ENCODE peak calls at places on chromosome 16, in seven cellular contexts. One of them, this sample, is unnamed.

GRCh38 chr16:12020007-12020406 is 43.5 kb downstream of the SNX29 start:
- DNase-seq in colonic mucosa: no peak
- DNase-seq in AG10803: no peak
- DNase-seq in ovary: no peak
- DNase-seq in AG09319: no peak
- DNase-seq in A549: no peak
- DNase-seq in Peyer's patch: peak; percentile 64
- DNase-seq in this sample: no peak

GRCh38 chr16:81836279-81837054 is 57.4 kb downstream of the PLCG2 start:
- DNase-seq in colonic mucosa: no peak
- DNase-seq in AG10803: no peak
- DNase-seq in ovary: no peak
- DNase-seq in AG09319: no peak
- DNase-seq in A549: no peak
- DNase-seq in Peyer's patch: peak; percentile 68
- DNase-seq in this sample: no peak

GRCh38 chr16:50153648-50154368 is 702 bp downstream of the TENT4B start:
- DNase-seq in colonic mucosa: peak; percentile 42
- DNase-seq in AG10803: peak; percentile 25
- DNase-seq in ovary: peak; percentile 54
- DNase-seq in AG09319: no peak
- DNase-seq in A549: peak; percentile 34
- DNase-seq in Peyer's patch: peak; percentile 64
- DNase-seq in this sample: peak; percentile 53

GRCh38 chr16:704552-705380 is 835 bp downstream of the FBXL16 start:
- DNase-seq in colonic mucosa: no peak
- DNase-seq in AG10803: no peak
- DNase-seq in ovary: no peak
- DNase-seq in AG09319: no peak
- DNase-seq in A549: no peak
- DNase-seq in Peyer's patch: no peak
- DNase-seq in this sample: no peak

GRCh38 chr16:53546988-53547391 is 44.0 kb upstream of the AKTIP start:
- DNase-seq in colonic mucosa: no peak
- DNase-seq in AG10803: no peak
- DNase-seq in ovary: no peak
- DNase-seq in AG09319: no peak
- DNase-seq in A549: peak; percentile 28
- DNase-seq in Peyer's patch: no peak
- DNase-seq in this sample: no peak

GRCh38 chr16:15498427-15499175 is 64.2 kb downstream of the BMERB1 start:
- DNase-seq in colonic mucosa: no peak
- DNase-seq in AG10803: peak; percentile 58
- DNase-seq in ovary: no peak
- DNase-seq in AG09319: peak; percentile 67
- DNase-seq in A549: no peak
- DNase-seq in Peyer's patch: no peak
- DNase-seq in this sample: no peak

GRCh38 chr16:56221995-56222394 is 30.7 kb downstream of the GNAO1 start:
- DNase-seq in colonic mucosa: no peak
- DNase-seq in AG10803: no peak
- DNase-seq in ovary: no peak
- DNase-seq in AG09319: no peak
- DNase-seq in A549: no peak
- DNase-seq in Peyer's patch: no peak
- DNase-seq in this sample: no peak

GRCh38 chr16:84199861-84200260 is 8.9 kb downstream of the ADAD2 start:
- DNase-seq in colonic mucosa: no peak
- DNase-seq in AG10803: peak; percentile 56
- DNase-seq in ovary: no peak
- DNase-seq in AG09319: no peak
- DNase-seq in A549: no peak
- DNase-seq in Peyer's patch: no peak
- DNase-seq in this sample: no peak

GRCh38 chr16:9885457-9885856 is 296.8 kb downstream of the GRIN2A start:
- DNase-seq in colonic mucosa: no peak
- DNase-seq in AG10803: no peak
- DNase-seq in ovary: peak; percentile 43
- DNase-seq in AG09319: no peak
- DNase-seq in A549: no peak
- DNase-seq in Peyer's patch: no peak
- DNase-seq in this sample: no peak

GRCh38 chr16:35749253-35750141 is 2290.1 kb downstream of the TP53TG3F start:
- DNase-seq in colonic mucosa: no peak
- DNase-seq in AG10803: no peak
- DNase-seq in ovary: no peak
- DNase-seq in AG09319: no peak
- DNase-seq in A549: no peak
- DNase-seq in Peyer's patch: no peak
- DNase-seq in this sample: no peak

GRCh38 chr16:59907671-59908070 is 1173.6 kb upstream of the GOT2 start:
- DNase-seq in colonic mucosa: no peak
- DNase-seq in AG10803: no peak
- DNase-seq in ovary: no peak
- DNase-seq in AG09319: no peak
- DNase-seq in A549: no peak
- DNase-seq in Peyer's patch: no peak
- DNase-seq in this sample: no peak

GRCh38 chr16:89023621-89024511 is 46.9 kb upstream of the CBFA2T3 start:
- DNase-seq in colonic mucosa: no peak
- DNase-seq in AG10803: no peak
- DNase-seq in ovary: no peak
- DNase-seq in AG09319: no peak
- DNase-seq in A549: no peak
- DNase-seq in Peyer's patch: no peak
- DNase-seq in this sample: no peak
- TF ChIP-seq CTCF in colonic mucosa: no peak
- TF ChIP-seq CTCF in AG10803: no peak
- TF ChIP-seq CTCF in ovary: no peak
- TF ChIP-seq CTCF in AG09319: no peak
- TF ChIP-seq CTCF in A549: no peak
- TF ChIP-seq CTCF in Peyer's patch: no peak
- TF ChIP-seq CTCF in this sample: no peak

DNA sequence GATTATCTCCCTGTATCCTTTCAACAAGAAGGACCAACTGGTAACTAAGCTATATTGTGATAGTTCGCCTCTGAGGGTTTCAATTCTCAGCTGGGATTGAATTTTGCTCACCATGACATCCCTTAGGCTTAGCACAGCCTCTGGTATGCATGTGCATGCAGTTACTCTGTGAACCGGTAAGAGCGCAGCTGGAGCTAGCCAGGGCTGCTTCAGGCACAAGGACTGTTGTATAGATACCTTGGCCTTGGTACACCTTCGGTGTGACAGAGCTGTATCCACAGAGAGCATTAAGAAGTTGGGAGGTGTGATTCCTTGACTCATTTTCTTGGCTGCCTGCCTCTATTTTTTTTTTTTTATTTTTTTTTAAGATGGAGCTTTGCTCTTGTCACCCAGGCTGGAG is 2.3 kb upstream of the NUTF2 start:
- DNase-seq in colonic mucosa: no peak
- DNase-seq in AG10803: peak; percentile 37
- DNase-seq in ovary: no peak
- DNase-seq in AG09319: no peak
- DNase-seq in A549: no peak
- DNase-seq in Peyer's patch: no peak
- DNase-seq in this sample: no peak
- TF ChIP-seq CTCF in colonic mucosa: no peak
- TF ChIP-seq CTCF in AG10803: peak; percentile 32
- TF ChIP-seq CTCF in ovary: no peak
- TF ChIP-seq CTCF in AG09319: no peak
- TF ChIP-seq CTCF in A549: no peak
- TF ChIP-seq CTCF in Peyer's patch: no peak
- TF ChIP-seq CTCF in this sample: no peak

DNA sequence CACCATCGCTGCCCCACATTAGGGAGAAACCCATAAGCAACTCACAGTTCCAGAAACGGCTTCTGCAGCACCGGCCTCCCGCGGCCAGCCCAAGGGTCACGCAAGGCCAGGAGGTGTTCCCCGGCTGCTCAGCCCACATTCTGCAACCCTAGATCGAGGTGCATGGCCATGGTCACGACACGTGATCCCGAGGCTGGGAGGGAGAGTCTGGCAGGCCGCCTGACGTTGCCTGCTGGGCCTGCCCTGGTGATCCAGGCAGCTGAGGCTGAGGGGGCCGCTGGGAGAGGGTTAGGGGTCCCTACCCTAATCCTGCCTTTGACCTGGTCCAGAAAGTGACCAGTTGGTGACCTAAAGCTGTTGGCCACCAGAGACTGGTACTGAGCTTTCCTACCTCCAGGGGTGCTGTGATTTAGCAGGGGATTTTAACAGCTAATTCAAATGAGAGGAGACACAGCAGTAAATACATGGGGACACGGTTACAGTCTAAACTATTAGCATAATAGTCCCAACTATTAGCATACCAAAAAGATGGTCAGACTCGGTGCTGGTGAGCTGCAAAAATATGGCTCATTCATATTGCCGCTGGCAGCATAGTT is 97.4 kb upstream of the CIBAR2 start:
- DNase-seq in colonic mucosa: no peak
- DNase-seq in AG10803: no peak
- DNase-seq in ovary: peak; percentile 78
- DNase-seq in AG09319: no peak
- DNase-seq in A549: no peak
- DNase-seq in Peyer's patch: no peak
- DNase-seq in this sample: no peak
- TF ChIP-seq CTCF in colonic mucosa: no peak
- TF ChIP-seq CTCF in AG10803: peak; percentile 10
- TF ChIP-seq CTCF in ovary: no peak
- TF ChIP-seq CTCF in AG09319: no peak
- TF ChIP-seq CTCF in A549: no peak
- TF ChIP-seq CTCF in Peyer's patch: no peak
- TF ChIP-seq CTCF in this sample: no peak

GRCh38 chr16:3094289-3095027 is 4.6 kb downstream of the ZSCAN10 start:
- DNase-seq in colonic mucosa: peak; percentile 67
- DNase-seq in AG10803: peak; percentile 22
- DNase-seq in ovary: no peak
- DNase-seq in AG09319: no peak
- DNase-seq in A549: no peak
- DNase-seq in Peyer's patch: peak; percentile 80
- DNase-seq in this sample: no peak

GRCh38 chr16:3097266-3097665 is 1.8 kb downstream of the ZSCAN10 start:
- DNase-seq in colonic mucosa: no peak
- DNase-seq in AG10803: no peak
- DNase-seq in ovary: no peak
- DNase-seq in AG09319: no peak
- DNase-seq in A549: no peak
- DNase-seq in Peyer's patch: no peak
- DNase-seq in this sample: no peak

GRCh38 chr16:3096362-3096761 is 2.7 kb downstream of the ZSCAN10 start:
- DNase-seq in colonic mucosa: no peak
- DNase-seq in AG10803: no peak
- DNase-seq in ovary: no peak
- DNase-seq in AG09319: no peak
- DNase-seq in A549: no peak
- DNase-seq in Peyer's patch: no peak
- DNase-seq in this sample: no peak

GRCh38 chr16:3098459-3099394 is at the start of gene ZSCAN10:
- DNase-seq in colonic mucosa: no peak
- DNase-seq in AG10803: no peak
- DNase-seq in ovary: no peak
- DNase-seq in AG09319: no peak
- DNase-seq in A549: no peak
- DNase-seq in Peyer's patch: no peak
- DNase-seq in this sample: no peak

DNA sequence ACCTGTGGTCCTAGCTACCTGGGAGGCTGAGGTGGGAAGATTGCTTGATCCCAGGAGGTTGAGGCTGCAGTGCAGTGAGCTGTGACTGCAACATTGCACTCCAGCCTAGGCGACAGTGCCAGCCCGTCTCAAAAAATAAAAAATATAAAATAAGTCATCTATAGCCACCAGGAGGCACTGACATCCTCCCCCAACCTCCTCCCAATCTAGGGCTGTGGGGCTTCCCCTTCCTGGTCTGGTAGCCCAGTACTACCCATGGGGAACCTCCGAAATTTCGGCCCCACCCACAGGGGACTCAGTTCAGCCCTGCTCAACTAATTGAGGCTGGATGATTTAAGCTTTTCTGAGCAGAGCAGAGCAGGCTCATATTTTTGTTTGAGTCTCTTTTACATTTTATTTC is 3.2 kb downstream of the ZSCAN10 start:
- DNase-seq in colonic mucosa: no peak
- DNase-seq in AG10803: no peak
- DNase-seq in ovary: no peak
- DNase-seq in AG09319: no peak
- DNase-seq in A549: peak; percentile 63
- DNase-seq in Peyer's patch: peak; percentile 82
- DNase-seq in this sample: peak; percentile 40
- TF ChIP-seq CTCF in colonic mucosa: peak; percentile 16
- TF ChIP-seq CTCF in AG10803: peak; percentile 29
- TF ChIP-seq CTCF in ovary: no peak
- TF ChIP-seq CTCF in AG09319: peak; percentile 21
- TF ChIP-seq CTCF in A549: peak; percentile 19
- TF ChIP-seq CTCF in Peyer's patch: peak; percentile 42
- TF ChIP-seq CTCF in this sample: peak; percentile 42

DNA sequence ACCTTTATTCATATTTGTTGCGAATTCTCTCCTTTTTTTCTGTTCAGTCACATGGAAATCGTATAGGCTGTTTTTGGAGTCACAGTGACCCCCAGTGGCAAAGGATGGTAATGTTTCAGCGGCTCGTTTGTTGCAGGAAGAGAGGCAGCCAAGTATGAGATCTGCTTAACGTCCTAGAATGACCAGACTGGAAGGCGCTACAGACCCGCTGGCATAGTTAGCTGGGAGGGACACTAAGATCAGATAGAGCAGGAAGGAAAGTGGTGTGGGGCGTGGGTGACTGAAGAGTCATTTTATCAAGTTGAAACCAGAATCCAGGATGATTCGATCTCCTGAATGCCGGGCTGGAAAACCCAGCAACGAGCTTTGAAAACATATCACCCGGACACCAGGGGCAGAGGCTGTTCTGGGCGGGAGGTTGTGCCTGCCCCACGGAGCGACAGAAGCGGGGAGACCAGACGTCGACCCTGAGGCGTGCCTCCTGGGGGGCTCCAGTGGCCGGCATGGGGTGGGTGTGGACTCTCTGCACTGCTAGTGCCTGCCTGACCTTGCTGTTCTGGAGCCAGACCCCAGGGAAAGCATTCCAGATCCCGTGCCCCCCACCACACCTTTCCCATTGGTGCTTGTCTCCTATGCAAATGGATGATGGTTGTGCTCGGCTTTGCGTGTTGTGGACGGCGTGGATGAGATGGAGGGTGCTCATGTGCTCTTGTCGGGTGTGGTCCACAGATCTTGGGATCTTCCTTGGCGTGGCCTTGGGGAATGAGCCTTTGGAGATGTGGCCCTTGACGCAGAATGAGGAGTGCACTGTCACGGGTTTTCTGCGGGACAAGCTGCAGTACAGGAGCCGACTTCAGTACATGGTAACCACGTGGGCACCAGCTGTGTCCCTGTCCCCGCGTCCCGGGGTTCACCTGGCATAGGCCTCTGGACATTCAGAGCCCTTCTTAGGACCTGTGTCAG is 7.7 kb downstream of the IL34 start:
- DNase-seq in colonic mucosa: peak; percentile 91
- DNase-seq in AG10803: peak; percentile 77
- DNase-seq in ovary: peak; percentile 88
- DNase-seq in AG09319: no peak
- DNase-seq in A549: peak; percentile 41
- DNase-seq in Peyer's patch: peak; percentile 91
- DNase-seq in this sample: peak; percentile 71
- TF ChIP-seq CTCF in colonic mucosa: peak; percentile 86
- TF ChIP-seq CTCF in AG10803: peak; percentile 91
- TF ChIP-seq CTCF in ovary: peak; percentile 89
- TF ChIP-seq CTCF in AG09319: peak; percentile 82
- TF ChIP-seq CTCF in A549: peak; percentile 94
- TF ChIP-seq CTCF in Peyer's patch: peak; percentile 90
- TF ChIP-seq CTCF in this sample: peak; percentile 87

GRCh38 chr16:77599793-77600415 is 122.4 kb upstream of the NUDT7 start:
- DNase-seq in colonic mucosa: peak; percentile 32
- DNase-seq in AG10803: peak; percentile 30
- DNase-seq in ovary: no peak
- DNase-seq in AG09319: no peak
- DNase-seq in A549: peak; percentile 54
- DNase-seq in Peyer's patch: peak; percentile 52
- DNase-seq in this sample: no peak
- TF ChIP-seq CTCF in colonic mucosa: peak; percentile 61
- TF ChIP-seq CTCF in AG10803: peak; percentile 81
- TF ChIP-seq CTCF in ovary: no peak
- TF ChIP-seq CTCF in AG09319: peak; percentile 93
- TF ChIP-seq CTCF in A549: peak; percentile 67
- TF ChIP-seq CTCF in Peyer's patch: peak; percentile 44
- TF ChIP-seq CTCF in this sample: peak; percentile 32

This sample was measured in natural killer cell.